ENCODE peak calls at places on chromosome 12, in six cellular contexts. V, G, A, J, H and K are unnamed samples.
A peak's percentile ranks its signal among the peaks of the same experiment; 100 is the strongest.

GRCh38 chr12:106629797-106630669 is 47.2 kb downstream of the RFX4 start:
- DNase-seq in A (no peak), J (no peak), G (no peak), V (no peak), H (peak; percentile 36), K (no peak)

GRCh38 chr12:113232787-113233585 is 11.7 kb downstream of the TPCN1 start:
- DNase-seq in G (peak; percentile 53), J (no peak), H (peak; percentile 75), A (peak; percentile 72), V (peak; percentile 75), K (peak; percentile 75)

GRCh38 chr12:77496714-77497113 is 334.0 kb upstream of the NAV3 start:
- DNase-seq in J (no peak), A (no peak), H (no peak), G (no peak), V (no peak), K (no peak)

GRCh38 chr12:44771485-44771884 is 104.6 kb downstream of the NELL2 start:
- DNase-seq in G (no peak), V (no peak), A (no peak), H (peak; percentile 1), J (no peak), K (no peak)

GRCh38 chr12:128571906-128572305 is 251.9 kb downstream of the SLC15A4 start:
- DNase-seq in G (no peak), J (no peak), A (no peak), V (no peak), H (no peak), K (no peak)

GRCh38 chr12:51202650-51203198 is 15.1 kb downstream of the POU6F1 start:
- DNase-seq in H (no peak), J (no peak), G (no peak), A (no peak), V (no peak), K (no peak)

GRCh38 chr12:84131076-84131475 is 781.5 kb downstream of the SLC6A15 start:
- DNase-seq in H (peak; percentile 22), J (no peak), V (no peak), A (no peak), G (no peak), K (no peak)

GRCh38 chr12:4118017-4118510 is 155.5 kb upstream of the CCND2 start:
- DNase-seq in G (no peak), A (no peak), V (peak; percentile 79), J (peak; percentile 27), H (peak; percentile 44), K (no peak)

GRCh38 chr12:51335931-51336330 is 10.5 kb downstream of the CELA1 start:
- DNase-seq in G (no peak), J (no peak), V (no peak), H (no peak), A (no peak), K (no peak)

GRCh38 chr12:75982974-75983660 is 48.5 kb downstream of the PHLDA1 start:
- DNase-seq in G (no peak), V (peak; percentile 43), H (no peak), J (no peak), A (no peak), K (no peak)

GRCh38 chr12:15004401-15004800 is 31.6 kb downstream of the PDE6H start:
- DNase-seq in J (no peak), G (no peak), A (no peak), H (no peak), V (no peak), K (no peak)

GRCh38 chr12:10283028-10283427 is 24.6 kb upstream of the KLRD1 start:
- DNase-seq in G (no peak), A (no peak), V (peak; percentile 22), J (no peak), H (no peak), K (no peak)

GRCh38 chr12:93058280-93058679 is 129.2 kb upstream of the EEA1 start:
- DNase-seq in G (no peak), H (no peak), V (no peak), J (no peak), A (no peak), K (no peak)

GRCh38 chr12:90995041-90995440 is 9.7 kb downstream of the EPYC start:
- DNase-seq in V (no peak), J (no peak), G (no peak), H (no peak), A (no peak), K (no peak)

GRCh38 chr12:5557906-5558305 is 126.0 kb downstream of the NTF3 start:
- DNase-seq in V (no peak), H (no peak), G (no peak), A (no peak), J (no peak), K (no peak)

GRCh38 chr12:26939192-26939832 is 1.0 kb downstream of the FGFR1OP2 start:
- DNase-seq in G (no peak), V (no peak), A (no peak), J (no peak), H (no peak), K (no peak)

GRCh38 chr12:14473707-14474287 is 93.9 kb downstream of the PLBD1 start:
- DNase-seq in V (no peak), A (no peak), H (peak; percentile 31), J (no peak), G (no peak), K (no peak)

GRCh38 chr12:53495903-53496751 is 3.1 kb downstream of the MAP3K12 start:
- DNase-seq in H (no peak), V (peak; percentile 65), A (no peak), J (no peak), G (no peak), K (no peak)

GRCh38 chr12:108307006-108307405 is 32.1 kb downstream of the CMKLR1 start:
- DNase-seq in A (no peak), H (peak; percentile 49), G (no peak), V (no peak), J (no peak), K (no peak)

GRCh38 chr12:6962285-6963015 is 8.0 kb downstream of the PHB2 start:
- DNase-seq in H (no peak), A (no peak), V (peak; percentile 26), J (no peak), G (no peak), K (no peak)

GRCh38 chr12:6963741-6964446 is 6.6 kb downstream of the PHB2 start:
- DNase-seq in V (peak; percentile 39), G (no peak), A (no peak), H (no peak), J (no peak), K (no peak)

GRCh38 chr12:6964605-6965025 is 5.8 kb downstream of the PHB2 start:
- DNase-seq in V (no peak), J (no peak), H (no peak), G (no peak), A (no peak), K (no peak)

GRCh38 chr12:6961695-6962284 is 8.7 kb downstream of the PHB2 start:
- DNase-seq in A (peak; percentile 59), H (peak; percentile 70), V (peak; percentile 81), J (no peak), G (no peak), K (no peak)

GRCh38 chr12:6963016-6963731 is 7.3 kb downstream of the PHB2 start:
- DNase-seq in G (no peak), H (no peak), J (peak; percentile 75), A (no peak), V (peak; percentile 25), K (no peak)
- H3K27ac ChIP-seq in G (peak overlapping the region; percentile 96), H (no peak overlapping the region), J (peak overlapping the region; percentile 95), A (peak overlapping the region; percentile 96), V (peak overlapping the region; percentile 88), K (no peak overlapping the region)

DNA sequence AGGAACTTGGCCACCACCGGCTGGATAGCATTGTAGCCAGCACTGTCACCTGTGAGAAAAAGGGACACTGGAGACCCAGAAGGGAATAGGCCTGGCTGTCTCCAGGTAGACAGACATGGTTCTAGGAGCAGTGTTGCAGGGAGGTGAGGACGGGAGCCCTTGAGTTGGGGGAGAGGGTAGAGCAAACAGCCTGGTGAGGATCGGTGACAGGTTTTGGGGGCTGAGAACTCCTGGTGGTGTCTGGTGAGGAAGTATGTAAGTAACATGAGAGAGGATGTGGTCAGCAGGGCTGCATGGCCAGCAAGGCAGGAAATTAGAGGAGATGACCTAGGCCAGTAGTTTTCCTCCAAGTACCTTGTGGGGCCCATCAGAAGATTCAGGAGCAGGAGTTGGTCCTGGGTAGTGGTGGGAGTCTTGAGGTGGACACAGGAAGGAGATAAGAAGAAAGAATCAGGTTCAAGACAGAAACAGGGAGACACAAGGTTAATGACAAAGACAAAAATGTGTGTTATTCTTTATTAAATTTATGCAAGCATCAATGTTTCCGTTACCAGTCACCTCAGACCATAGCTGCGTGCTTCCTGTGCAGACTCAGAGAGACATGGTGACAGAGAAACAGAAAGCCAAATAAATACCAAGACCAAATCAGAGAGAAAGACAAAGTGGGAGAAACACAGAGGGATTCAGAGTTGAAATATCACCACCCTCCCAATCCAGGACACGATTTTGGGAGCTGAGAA is at the start of gene ARHGAP9:
- DNase-seq in H (no peak), J (no peak), V (no peak), G (peak; percentile 57), A (peak; percentile 56), K (no peak)
- H3K27ac ChIP-seq in H (no peak within 1 kb of the TSS), J (no peak within 1 kb of the TSS), V (peak within 1 kb of the TSS; percentile 4), G (peak within 1 kb of the TSS; percentile 90), A (peak within 1 kb of the TSS; percentile 99), K (peak within 1 kb of the TSS; percentile 68)

GRCh38 chr12:89064151-89064550 is 288.1 kb downstream of the DUSP6 start:
- DNase-seq in H (no peak), V (no peak), A (no peak), J (peak; percentile 82), G (no peak), K (no peak)

GRCh38 chr12:89070603-89071002 is 281.7 kb downstream of the DUSP6 start:
- DNase-seq in A (no peak), J (no peak), G (no peak), V (no peak), H (no peak), K (no peak)

GRCh38 chr12:89069431-89069830 is 282.9 kb downstream of the DUSP6 start:
- DNase-seq in A (no peak), H (peak; percentile 32), J (no peak), V (no peak), G (no peak), K (no peak)

GRCh38 chr12:89064780-89065179 is 287.5 kb downstream of the DUSP6 start:
- DNase-seq in G (no peak), H (peak; percentile 61), J (peak; percentile 89), V (no peak), A (no peak), K (no peak)

GRCh38 chr12:89067436-89067835 is 284.9 kb downstream of the DUSP6 start:
- DNase-seq in A (no peak), G (no peak), V (no peak), H (peak; percentile 91), J (peak; percentile 87), K (no peak)
- H3K27ac ChIP-seq in A (no peak overlapping the region), G (no peak overlapping the region), V (no peak overlapping the region), H (peak overlapping the region; percentile 79), J (peak overlapping the region; percentile 81), K (no peak overlapping the region)

GRCh38 chr12:126202138-126202537 is 1136.9 kb downstream of the AACS start:
- DNase-seq in V (no peak), J (no peak), H (no peak), A (no peak), G (no peak), K (no peak)

GRCh38 chr12:126210026-126210425 is 1144.8 kb downstream of the AACS start:
- DNase-seq in V (no peak), J (no peak), G (no peak), A (no peak), H (no peak), K (no peak)

GRCh38 chr12:126198966-126199692 is 1133.9 kb downstream of the AACS start:
- DNase-seq in A (no peak), G (no peak), V (no peak), J (no peak), H (no peak), K (no peak)

GRCh38 chr12:126198516-126198915 is 1133.3 kb downstream of the AACS start:
- DNase-seq in H (no peak), G (no peak), J (no peak), A (no peak), V (no peak), K (no peak)

GRCh38 chr12:126204326-126204725 is 1139.1 kb downstream of the AACS start:
- DNase-seq in J (no peak), H (no peak), V (no peak), G (no peak), A (no peak), K (no peak)
- H3K27ac ChIP-seq in J (no peak overlapping the region), H (no peak overlapping the region), V (no peak overlapping the region), G (no peak overlapping the region), A (no peak overlapping the region), K (no peak overlapping the region)